ENCODE peak calls at places on chromosomes 6 and 20, in four cellular contexts. One of them, this sample, is unnamed.

GRCh38 chr6:6002809-6003333 is 3.9 kb downstream of the NRN1 start:
- DNase-seq in ascending aorta: no peak
- DNase-seq in GM23338: no peak
- DNase-seq in aorta: no peak
- DNase-seq in this sample: no peak

GRCh38 chr6:403659-404655 is 12.4 kb downstream of the IRF4 start:
- DNase-seq in aorta: no peak
- DNase-seq in ascending aorta: no peak
- DNase-seq in GM23338: no peak
- DNase-seq in this sample: no peak

GRCh38 chr6:169529931-169530761 is 171.7 kb downstream of the WDR27 start:
- DNase-seq in GM23338: no peak
- DNase-seq in aorta: peak; percentile 59
- DNase-seq in ascending aorta: no peak
- DNase-seq in this sample: no peak

GRCh38 chr6:11016452-11016851 is 27.7 kb downstream of the ELOVL2 start:
- DNase-seq in GM23338: no peak
- DNase-seq in aorta: no peak
- DNase-seq in ascending aorta: no peak
- DNase-seq in this sample: no peak

GRCh38 chr6:105991561-105992314 is 94.4 kb upstream of the PRDM1 start:
- DNase-seq in ascending aorta: no peak
- DNase-seq in GM23338: peak; percentile 56
- DNase-seq in aorta: no peak
- DNase-seq in this sample: no peak

GRCh38 chr6:74731921-74732320 is 473.9 kb downstream of the COL12A1 start:
- DNase-seq in GM23338: peak; percentile 8
- DNase-seq in ascending aorta: no peak
- DNase-seq in aorta: no peak
- DNase-seq in this sample: no peak

GRCh38 chr20:49115565-49115964 is 69.5 kb downstream of the CSE1L start:
- DNase-seq in GM23338: no peak
- DNase-seq in ascending aorta: no peak
- DNase-seq in aorta: no peak
- DNase-seq in this sample: no peak

GRCh38 chr6:163904161-163904560 is 489.6 kb downstream of the QKI start:
- DNase-seq in aorta: no peak
- DNase-seq in GM23338: no peak
- DNase-seq in ascending aorta: no peak
- DNase-seq in this sample: no peak

GRCh38 chr6:32664827-32665362 is 1.6 kb downstream of the HLA-DQB1 start:
- DNase-seq in aorta: no peak
- DNase-seq in GM23338: peak; percentile 65
- DNase-seq in ascending aorta: peak; percentile 68
- DNase-seq in this sample: no peak

GRCh38 chr6:167569041-167569805 is 244.3 kb downstream of the TTLL2 start:
- DNase-seq in ascending aorta: no peak
- DNase-seq in GM23338: no peak
- DNase-seq in aorta: no peak
- DNase-seq in this sample: no peak

GRCh38 chr6:154257074-154257473 is 99.5 kb downstream of the IPCEF1 start:
- DNase-seq in aorta: no peak
- DNase-seq in ascending aorta: no peak
- DNase-seq in GM23338: no peak
- DNase-seq in this sample: no peak
- H3K27ac ChIP-seq in aorta: no peak overlapping the region
- H3K27ac ChIP-seq in ascending aorta: no peak overlapping the region
- H3K27ac ChIP-seq in GM23338: no peak overlapping the region
- H3K27ac ChIP-seq in this sample: no peak overlapping the region

GRCh38 chr6:24439858-24440539 is 37.3 kb downstream of the MRS2 start:
- DNase-seq in aorta: no peak
- DNase-seq in ascending aorta: no peak
- DNase-seq in GM23338: no peak
- DNase-seq in this sample: no peak
- H3K27ac ChIP-seq in aorta: no peak overlapping the region
- H3K27ac ChIP-seq in ascending aorta: no peak overlapping the region
- H3K27ac ChIP-seq in GM23338: no peak overlapping the region
- H3K27ac ChIP-seq in this sample: no peak overlapping the region

DNA sequence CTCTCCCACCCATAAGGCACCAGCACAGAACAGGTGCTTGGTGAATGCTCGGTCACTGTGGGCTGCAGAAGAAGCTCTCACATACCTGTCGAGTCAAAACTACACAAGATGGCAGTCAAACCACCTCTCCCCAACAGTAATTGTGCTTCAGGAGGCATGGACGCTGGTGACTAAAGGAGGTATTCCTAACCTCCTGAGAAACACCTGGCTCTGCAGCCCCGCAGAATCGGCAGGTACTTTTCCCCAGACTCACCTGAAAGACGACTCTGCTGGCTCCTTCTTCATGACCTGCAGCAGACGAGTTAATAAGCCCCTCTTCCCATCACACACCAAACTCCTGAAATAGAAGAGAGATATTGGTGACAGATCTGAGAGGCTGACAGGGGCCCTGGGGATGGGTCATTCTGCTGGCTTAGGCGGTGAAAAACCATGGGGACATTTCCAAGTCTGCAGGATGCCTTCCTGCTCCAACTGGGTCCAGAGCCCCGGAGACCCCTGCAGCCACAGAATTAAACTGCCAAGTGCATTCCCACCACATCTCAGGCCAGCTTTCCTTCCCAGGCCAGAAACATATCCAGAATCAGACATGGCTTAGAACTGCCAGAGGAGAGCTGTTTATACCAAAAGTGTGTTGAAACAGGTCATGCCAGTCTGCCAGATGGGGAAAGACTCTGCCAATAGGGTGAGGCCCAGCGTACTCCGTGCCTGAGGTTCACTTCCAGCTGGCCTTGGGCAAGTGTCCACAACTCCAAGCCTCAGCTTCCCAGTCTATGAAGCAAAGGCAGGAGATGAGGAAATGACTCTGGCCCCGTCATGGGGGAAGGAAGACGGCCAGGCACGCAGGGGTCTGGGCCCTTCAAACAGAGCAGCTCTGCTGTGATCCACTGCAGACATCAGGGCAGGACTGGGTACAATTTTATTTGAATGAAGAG is 53.0 kb downstream of the MYH7B start:
- DNase-seq in GM23338: no peak
- DNase-seq in aorta: peak; percentile 86
- DNase-seq in ascending aorta: peak; percentile 90
- DNase-seq in this sample: no peak
- H3K27ac ChIP-seq in GM23338: no peak overlapping the region
- H3K27ac ChIP-seq in aorta: no peak overlapping the region
- H3K27ac ChIP-seq in ascending aorta: peak overlapping the region; percentile 60
- H3K27ac ChIP-seq in this sample: no peak overlapping the region

DNA sequence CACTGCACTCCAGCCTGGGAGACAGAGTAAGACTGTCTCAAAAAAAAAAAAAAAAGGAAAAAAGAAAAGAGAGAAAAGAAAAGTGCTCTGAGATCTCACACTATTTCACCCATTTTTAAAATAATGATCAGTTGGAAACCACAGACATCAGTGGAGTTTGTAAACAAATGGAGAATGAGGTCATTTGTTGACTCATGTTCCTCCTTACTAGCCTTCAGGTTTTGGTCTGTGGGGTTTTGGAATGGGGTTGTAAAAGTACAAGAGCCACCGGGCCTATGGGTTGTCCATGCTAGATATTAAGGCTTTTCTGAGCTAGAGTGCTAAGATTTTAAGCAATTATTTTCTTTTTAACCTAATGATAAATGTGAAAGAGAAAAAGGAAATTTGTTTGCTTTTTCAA is 104.4 kb upstream of the PRL start:
- DNase-seq in ascending aorta: no peak
- DNase-seq in GM23338: no peak
- DNase-seq in aorta: no peak
- DNase-seq in this sample: no peak
- H3K27ac ChIP-seq in ascending aorta: no peak overlapping the region
- H3K27ac ChIP-seq in GM23338: no peak overlapping the region
- H3K27ac ChIP-seq in aorta: no peak overlapping the region
- H3K27ac ChIP-seq in this sample: no peak overlapping the region

GRCh38 chr20:5719861-5720401 is 30.3 kb upstream of the SHLD1 start:
- DNase-seq in ascending aorta: no peak
- DNase-seq in aorta: no peak
- DNase-seq in GM23338: no peak
- DNase-seq in this sample: no peak

GRCh38 chr20:5722927-5723326 is 27.3 kb upstream of the SHLD1 start:
- DNase-seq in aorta: no peak
- DNase-seq in ascending aorta: no peak
- DNase-seq in GM23338: no peak
- DNase-seq in this sample: no peak

GRCh38 chr20:5716953-5717352 is 33.2 kb upstream of the SHLD1 start:
- DNase-seq in ascending aorta: no peak
- DNase-seq in aorta: no peak
- DNase-seq in GM23338: no peak
- DNase-seq in this sample: no peak

GRCh38 chr20:5718896-5719595 is 31.2 kb upstream of the SHLD1 start:
- DNase-seq in ascending aorta: no peak
- DNase-seq in GM23338: no peak
- DNase-seq in aorta: no peak
- DNase-seq in this sample: no peak

DNA sequence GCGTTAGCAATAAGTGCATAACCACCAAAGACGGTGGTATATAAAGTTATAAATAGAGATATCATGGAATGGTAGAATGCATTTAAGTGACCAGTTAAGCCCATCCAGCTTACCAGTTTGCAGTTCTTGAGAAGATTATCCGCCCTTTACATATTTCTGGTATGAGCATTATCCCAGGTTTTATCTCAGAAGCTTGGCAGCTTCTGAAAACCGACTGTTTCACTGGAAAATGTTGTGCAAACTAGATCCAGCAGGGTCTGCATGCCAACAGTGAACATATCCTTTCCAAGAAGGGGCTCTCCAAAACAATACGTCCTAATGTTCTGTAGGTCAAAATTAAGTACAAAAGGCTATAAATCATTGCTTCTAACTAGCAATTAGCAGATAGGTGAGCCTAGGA is 29.5 kb upstream of the SHLD1 start:
- DNase-seq in GM23338: no peak
- DNase-seq in ascending aorta: no peak
- DNase-seq in aorta: no peak
- DNase-seq in this sample: no peak
- H3K27ac ChIP-seq in GM23338: no peak overlapping the region
- H3K27ac ChIP-seq in ascending aorta: no peak overlapping the region
- H3K27ac ChIP-seq in aorta: no peak overlapping the region
- H3K27ac ChIP-seq in this sample: no peak overlapping the region

DNA sequence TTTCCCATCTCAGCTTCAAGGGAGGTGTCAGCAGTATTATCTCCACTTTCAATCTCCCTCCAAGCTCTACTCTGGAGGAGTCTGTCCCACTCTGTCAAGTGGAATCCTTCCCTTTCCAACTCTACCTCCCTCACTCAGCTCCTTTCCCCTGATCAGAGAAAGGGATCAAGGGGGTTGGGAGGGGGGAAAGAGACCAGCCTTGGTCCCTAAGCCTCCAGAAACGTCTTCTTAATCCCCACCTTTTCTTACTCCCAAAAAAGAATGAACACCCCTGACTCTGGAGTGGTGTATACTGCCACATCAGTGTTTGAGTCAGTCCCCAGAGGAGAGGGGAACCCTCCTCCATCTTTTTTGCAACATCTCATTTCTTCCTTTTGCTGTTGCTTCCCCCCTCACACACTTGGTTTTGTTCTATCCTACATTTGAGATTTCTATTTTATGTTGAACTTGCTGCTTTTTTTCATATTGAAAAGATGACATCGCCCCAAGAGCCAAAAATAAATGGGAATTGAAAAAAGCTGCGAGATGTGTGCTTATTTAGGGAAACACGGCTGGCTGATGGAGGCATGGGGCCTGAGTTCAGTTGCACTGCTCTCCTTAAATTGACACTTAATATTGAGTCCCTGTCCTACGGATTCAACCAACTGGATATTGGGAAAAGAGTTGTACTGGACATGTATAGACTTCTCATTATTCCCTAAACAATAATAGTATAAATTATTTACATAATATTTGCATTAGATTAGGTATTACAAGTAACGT is 4.9 kb downstream of the TUBB start:
- DNase-seq in aorta: no peak
- DNase-seq in GM23338: no peak
- DNase-seq in ascending aorta: no peak
- DNase-seq in this sample: no peak
- H3K27ac ChIP-seq in aorta: peak overlapping the region; percentile 13
- H3K27ac ChIP-seq in GM23338: peak overlapping the region; percentile 70
- H3K27ac ChIP-seq in ascending aorta: peak overlapping the region; percentile 46
- H3K27ac ChIP-seq in this sample: no peak overlapping the region

GRCh38 chr6:39821739-39822532 is 29.8 kb downstream of the DAAM2 start:
- DNase-seq in aorta: peak; percentile 55
- DNase-seq in GM23338: peak; percentile 17
- DNase-seq in ascending aorta: no peak
- DNase-seq in this sample: peak; percentile 63
- H3K27ac ChIP-seq in aorta: peak overlapping the region; percentile 81
- H3K27ac ChIP-seq in GM23338: no peak overlapping the region
- H3K27ac ChIP-seq in ascending aorta: peak overlapping the region; percentile 70
- H3K27ac ChIP-seq in this sample: peak overlapping the region; percentile 79

GRCh38 chr6:109058620-109059019 is 36.0 kb downstream of the SESN1 start:
- DNase-seq in GM23338: no peak
- DNase-seq in aorta: no peak
- DNase-seq in ascending aorta: no peak
- DNase-seq in this sample: no peak

GRCh38 chr6:109059591-109060021 is 35.0 kb downstream of the SESN1 start:
- DNase-seq in ascending aorta: no peak
- DNase-seq in GM23338: no peak
- DNase-seq in aorta: no peak
- DNase-seq in this sample: no peak

GRCh38 chr6:109062216-109062615 is 32.4 kb downstream of the SESN1 start:
- DNase-seq in aorta: no peak
- DNase-seq in ascending aorta: no peak
- DNase-seq in GM23338: no peak
- DNase-seq in this sample: no peak

GRCh38 chr6:109059148-109059547 is 35.5 kb downstream of the SESN1 start:
- DNase-seq in aorta: no peak
- DNase-seq in ascending aorta: no peak
- DNase-seq in GM23338: no peak
- DNase-seq in this sample: no peak

GRCh38 chr6:109060585-109060984 is 34.1 kb downstream of the SESN1 start:
- DNase-seq in ascending aorta: no peak
- DNase-seq in aorta: no peak
- DNase-seq in GM23338: no peak
- DNase-seq in this sample: no peak
- H3K27ac ChIP-seq in ascending aorta: no peak overlapping the region
- H3K27ac ChIP-seq in aorta: no peak overlapping the region
- H3K27ac ChIP-seq in GM23338: no peak overlapping the region
- H3K27ac ChIP-seq in this sample: no peak overlapping the region